ENCODE peak calls at places on chromosomes 12 and 14, in nine cellular contexts. W, D, O, V, C, A, T, H and F are unnamed samples.

GRCh38 chr12:40963761-40964160 is 224.4 kb upstream of the PDZRN4 start:
- DNase-seq in C (no peak), W (no peak), D (no peak), V (no peak), H (no peak), T (no peak), O (no peak), A (no peak), F (no peak)

GRCh38 chr14:60058087-60058486 is 33.6 kb upstream of the PCNX4 start:
- DNase-seq in W (no peak), D (no peak), A (no peak), T (no peak), V (no peak), C (no peak), O (no peak), H (no peak), F (no peak)

GRCh38 chr12:89080797-89081470 is 271.4 kb downstream of the DUSP6 start:
- DNase-seq in O (no peak), C (peak; percentile 3), H (no peak), T (no peak), D (peak; percentile 19), A (no peak), W (no peak), V (no peak), F (no peak)

GRCh38 chr12:6444704-6445688 is at the start of gene CD27:
- DNase-seq in O (no peak), A (no peak), W (peak; percentile 51), C (no peak), T (no peak), V (no peak), H (no peak), D (no peak), F (no peak)

GRCh38 chr14:30621354-30621953 is 665 bp upstream of the SCFD1 start:
- DNase-seq in V (no peak), O (peak; percentile 48), D (peak; percentile 34), A (no peak), H (peak; percentile 6), T (no peak), C (no peak), W (no peak), F (no peak)

GRCh38 chr14:96588410-96589249 is 86.4 kb downstream of the PAPOLA start:
- DNase-seq in O (no peak), W (no peak), D (no peak), A (no peak), T (no peak), C (no peak), H (no peak), V (no peak), F (peak; percentile 45)

GRCh38 chr12:101759396-101760047 is 20.3 kb upstream of the SYCP3 start:
- DNase-seq in A (no peak), C (peak; percentile 61), V (no peak), O (peak; percentile 43), H (peak; percentile 24), W (no peak), T (peak; percentile 47), D (no peak), F (no peak)

GRCh38 chr12:92068441-92068840 is 77.2 kb downstream of the BTG1 start:
- DNase-seq in W (no peak), A (no peak), H (no peak), V (no peak), T (no peak), C (peak; percentile 72), O (peak; percentile 62), D (peak; percentile 17), F (no peak)

GRCh38 chr12:27505124-27505523 is 18.9 kb upstream of the PPFIBP1 start:
- DNase-seq in O (no peak), T (peak; percentile 83), C (no peak), D (no peak), V (no peak), A (no peak), H (no peak), W (no peak), F (no peak)

GRCh38 chr14:52315355-52315718 is 1.2 kb downstream of the PTGER2 start:
- DNase-seq in W (peak; percentile 17), C (no peak), O (no peak), H (no peak), T (peak; percentile 40), V (no peak), A (no peak), D (no peak), F (no peak)

DNA sequence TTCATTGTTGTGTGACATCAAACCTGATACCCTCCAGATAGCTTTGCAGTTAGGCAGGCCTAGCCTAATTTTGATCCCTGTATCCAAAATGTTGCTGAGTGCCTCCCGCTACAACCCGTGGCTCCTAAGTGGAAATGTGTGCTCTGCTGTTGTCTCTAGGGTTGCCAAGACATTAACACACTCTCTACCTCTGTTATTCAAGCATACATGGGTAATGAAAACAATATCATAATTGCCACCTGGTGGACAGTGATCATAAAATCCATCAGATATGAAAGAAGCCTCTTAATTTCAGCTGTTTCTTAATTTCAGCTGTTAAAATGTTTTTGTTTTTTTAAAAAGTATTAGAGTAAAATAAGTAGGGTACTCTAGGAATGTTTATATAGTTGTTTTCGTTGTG is 93.5 kb downstream of the PLEKHA5 start:
- DNase-seq in T (no peak), O (peak; percentile 37), C (peak; percentile 47), H (no peak), W (no peak), D (no peak), A (no peak), V (no peak), F (no peak)
- TF ChIP-seq CTCF in T (no peak), O (peak; percentile 48), C (peak; percentile 31), H (peak; percentile 22), W (peak; percentile 6), D (peak; percentile 38), A (peak; percentile 25), V (peak; percentile 57), F (no peak)

DNA sequence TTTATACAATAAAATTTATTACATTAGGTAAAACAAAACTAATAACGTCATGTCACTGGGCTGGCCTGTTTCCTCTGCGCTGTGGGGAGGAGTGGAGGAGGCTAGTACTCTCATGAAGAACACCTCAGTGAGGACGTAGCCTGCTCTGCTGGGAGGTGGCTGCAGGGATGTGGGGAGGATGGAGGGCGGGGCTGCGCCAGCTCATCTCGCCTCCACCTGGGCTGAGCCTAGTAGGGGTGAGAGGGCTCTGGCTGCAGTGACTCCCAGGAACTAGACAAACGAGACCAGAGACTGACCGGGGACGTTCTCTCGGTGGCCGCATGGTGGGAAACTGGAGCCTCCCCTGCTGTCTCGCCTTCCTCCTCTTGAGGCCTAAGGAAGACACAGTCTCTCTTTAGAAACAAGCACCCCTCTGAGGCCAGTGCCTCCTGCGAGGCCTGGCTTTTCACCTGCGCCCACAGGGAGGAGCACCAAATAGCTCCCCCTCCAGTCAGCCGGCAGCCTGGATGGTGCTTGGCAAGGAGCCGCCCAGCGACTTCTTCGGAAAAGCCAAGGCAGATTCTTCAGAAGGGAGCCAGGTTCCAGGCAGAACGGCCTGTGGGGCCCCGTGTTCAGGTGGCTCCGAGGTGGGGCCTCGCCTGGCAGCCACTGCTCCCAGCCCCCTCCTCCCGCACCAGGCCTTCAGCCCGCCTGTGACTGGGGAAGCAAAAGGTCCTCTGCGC is 62.4 kb downstream of the PLEKHG3 start:
- DNase-seq in O (no peak), A (no peak), H (no peak), T (no peak), D (no peak), C (peak; percentile 23), V (no peak), W (no peak), F (no peak)
- TF ChIP-seq CTCF in O (no peak), A (no peak), H (no peak), T (no peak), D (no peak), C (no peak), V (no peak), W (no peak), F (no peak)

DNA sequence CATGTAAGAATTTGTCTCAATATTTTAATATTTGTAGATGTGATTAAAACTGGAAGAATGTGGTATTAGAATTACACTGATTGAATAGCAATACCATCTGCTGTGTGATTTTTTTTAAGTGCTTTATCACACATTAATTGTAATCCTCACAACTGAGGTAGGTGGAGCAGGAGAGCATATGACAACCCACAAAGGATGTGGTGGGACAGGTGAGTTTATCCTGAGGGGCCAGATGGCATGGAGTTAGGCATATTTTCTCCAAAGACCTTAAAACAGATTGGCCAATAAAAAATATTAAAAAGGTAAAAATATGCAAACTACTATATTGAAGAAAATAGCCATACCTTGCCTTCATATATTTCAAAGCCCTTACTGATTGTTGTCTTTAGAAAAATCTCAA is 7.8 kb downstream of the LRRC10 start:
- DNase-seq in V (no peak), D (no peak), O (peak; percentile 10), T (no peak), H (no peak), C (no peak), W (no peak), A (no peak), F (no peak)
- TF ChIP-seq CTCF in V (no peak), D (no peak), O (no peak), T (no peak), H (no peak), C (no peak), W (no peak), A (no peak), F (no peak)

GRCh38 chr12:132214906-132215643 is 70.8 kb downstream of the NOC4L start:
- DNase-seq in A (no peak), V (no peak), C (no peak), T (no peak), D (no peak), O (no peak), W (no peak), H (no peak), F (no peak)
- TF ChIP-seq CTCF in A (no peak), V (no peak), C (no peak), T (no peak), D (no peak), O (no peak), W (no peak), H (no peak), F (no peak)

DNA sequence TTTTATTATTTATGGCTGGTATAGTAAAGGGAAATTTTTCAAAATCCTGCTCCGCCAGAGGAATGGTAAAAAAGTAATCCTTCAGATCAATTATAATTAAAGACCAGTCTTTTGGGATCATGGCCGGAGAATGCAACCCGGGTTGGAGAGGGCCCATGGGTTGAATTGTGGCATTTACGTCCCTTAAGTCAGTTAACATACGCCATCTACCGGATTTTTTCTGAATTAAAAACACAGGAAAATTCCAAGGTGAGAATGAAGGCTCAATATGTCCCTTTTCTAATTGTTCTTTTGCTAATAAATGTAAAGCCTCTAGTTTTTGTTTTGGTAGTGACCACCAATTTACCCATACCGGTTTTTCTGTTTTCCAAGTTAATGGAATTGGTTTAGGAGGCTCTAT is 602.8 kb downstream of the ALG10 start:
- DNase-seq in C (peak; percentile 37), V (no peak), W (no peak), D (no peak), T (peak; percentile 3), A (no peak), H (peak; percentile 4), O (peak; percentile 42), F (no peak)
- TF ChIP-seq CTCF in C (peak; percentile 37), V (no peak), W (no peak), D (peak; percentile 55), T (no peak), A (no peak), H (no peak), O (peak; percentile 53), F (no peak)